ENCODE peak calls at places on chromosomes 2 and 18, in ten cellular contexts. E is mucosa of descending colon; K is kidney tubule cell; T is aorta; J is caudate nucleus; F is GM03348; P is adrenal gland; Y is activated T-helper 1 cell treated with anti-CD3 and anti-CD28 coated beads, Interleukin-2, amount 50 U/mL, for 16 hours; G is astrocyte of the spinal cord; W is stimulated activated CD8-positive, alpha-beta memory T cell treated with anti-CD3 and anti-CD28 coated beads, Interleukin-15, amount 100 ng/mL, for 24 hours. I is an unnamed sample.

GRCh38 chr2:239316562-239317465 is 84.0 kb downstream of the HDAC4 start:
- DNase-seq in Y (no peak), G (peak; percentile 43), J (no peak), E (peak; percentile 32), K (no peak), P (peak; percentile 85), W (no peak), F (peak; percentile 87), T (peak; percentile 87), I (no peak)

GRCh38 chr2:6186332-6187100 is 494.3 kb downstream of the SOX11 start:
- DNase-seq in Y (no peak), W (no peak), T (no peak), P (peak; percentile 90), F (no peak), E (peak; percentile 15), J (no peak), K (peak; percentile 92), G (peak; percentile 85), I (no peak)

GRCh38 chr2:10361220-10361588 is 58.5 kb downstream of the HPCAL1 start:
- DNase-seq in F (no peak), T (no peak), P (no peak), E (no peak), J (no peak), Y (no peak), K (peak; percentile 27), W (no peak), G (no peak), I (peak; percentile 2)

GRCh38 chr2:10884530-10885478 is 26.9 kb upstream of the KCNF1 start:
- DNase-seq in Y (no peak), J (no peak), E (no peak), W (no peak), P (no peak), F (no peak), G (peak; percentile 37), T (no peak), K (no peak), I (no peak)

GRCh38 chr2:45988879-45989278 is 308.3 kb upstream of the EPAS1 start:
- DNase-seq in T (no peak), F (no peak), J (no peak), P (no peak), G (no peak), E (no peak), Y (no peak), W (no peak), K (no peak), I (no peak)

GRCh38 chr2:148720501-148720998 is 76.0 kb downstream of the EPC2 start:
- DNase-seq in K (no peak), W (no peak), F (peak; percentile 41), J (no peak), T (peak; percentile 59), Y (no peak), G (peak; percentile 23), P (no peak), E (peak; percentile 17), I (no peak)

GRCh38 chr18:79903787-79904356 is 47.6 kb downstream of the SLC66A2 start:
- DNase-seq in Y (no peak), J (no peak), G (no peak), W (no peak), T (peak; percentile 74), K (no peak), F (no peak), P (no peak), E (no peak), I (no peak)

GRCh38 chr2:188746727-188747126 is 227.4 kb upstream of the COL3A1 start:
- DNase-seq in K (peak; percentile 16), Y (no peak), E (no peak), W (no peak), J (no peak), F (peak; percentile 2), G (peak; percentile 52), P (no peak), T (no peak), I (no peak)

GRCh38 chr2:117958186-117958585 is 55.7 kb downstream of the CCDC93 start:
- DNase-seq in W (no peak), Y (no peak), K (peak; percentile 68), P (no peak), E (peak; percentile 9), J (no peak), T (no peak), G (peak; percentile 68), F (no peak), I (peak; percentile 87)

GRCh38 chr18:26454192-26454591 is 94.2 kb downstream of the KCTD1 start:
- DNase-seq in K (no peak), Y (no peak), F (no peak), P (no peak), E (no peak), G (no peak), W (no peak), T (no peak), J (no peak), I (no peak)

GRCh38 chr2:120305296-120305695 is 40.6 kb upstream of the INHBB start:
- DNase-seq in W (no peak), P (no peak), F (no peak), Y (no peak), K (no peak), G (no peak), T (no peak), J (no peak), E (peak; percentile 28), I (no peak)

GRCh38 chr18:48919547-48919946 is 31.2 kb downstream of the SMAD7 start:
- DNase-seq in P (no peak), F (no peak), K (peak; percentile 1), Y (no peak), G (no peak), T (peak; percentile 31), E (no peak), J (no peak), W (no peak), I (no peak)

GRCh38 chr2:122145805-122146204 is 390.4 kb downstream of the TSN start:
- DNase-seq in Y (no peak), J (no peak), T (no peak), E (peak; percentile 27), F (no peak), K (no peak), W (no peak), P (no peak), G (no peak), I (peak; percentile 5)

GRCh38 chr2:50614056-50614455 is 417.9 kb downstream of the NRXN1 start:
- DNase-seq in K (peak; percentile 22), E (no peak), Y (no peak), T (no peak), G (peak; percentile 61), J (no peak), F (no peak), W (no peak), P (no peak), I (no peak)

I was measured in kidney glomerular epithelial cell.